ENCODE peak calls at places on chromosomes 1 and 21, in five cellular contexts. X, G, L, F and Y are unnamed samples.

GRCh38 chr1:156801409-156802121 is 15.1 kb downstream of the SH2D2A start:
- DNase-seq in L (no peak), F (no peak), G (no peak), X (no peak), Y (peak)

GRCh38 chr1:41708332-41708731 is 210.4 kb downstream of the HIVEP3 start:
- DNase-seq in G (no peak), X (no peak), F (no peak), L (no peak), Y (no peak)

GRCh38 chr1:232074265-232074664 is 447.7 kb downstream of the DISC1 start:
- DNase-seq in L (no peak), G (no peak), F (no peak), X (no peak), Y (no peak)

GRCh38 chr1:39646232-39647081 is 7.0 kb upstream of the HEYL start:
- DNase-seq in X (peak), G (no peak), F (no peak), L (no peak), Y (peak)

GRCh38 chr1:221394011-221394544 is 347.8 kb downstream of the DUSP10 start:
- DNase-seq in X (no peak), L (no peak), G (no peak), F (no peak), Y (peak)

GRCh38 chr1:202113690-202114300 is 8.9 kb upstream of the GPR37L1 start:
- DNase-seq in X (no peak), L (no peak), F (no peak), G (no peak), Y (no peak)

GRCh38 chr1:164557270-164557669 is 1.7 kb upstream of the PBX1 start:
- DNase-seq in F (no peak), X (no peak), L (no peak), G (no peak), Y (peak)

GRCh38 chr1:202802998-202803932 is 5.0 kb downstream of the KDM5B start:
- DNase-seq in X (peak), L (no peak), F (no peak), G (no peak), Y (no peak)

GRCh38 chr1:182229451-182229850 is 162.1 kb downstream of the GLUL start:
- DNase-seq in X (no peak), F (no peak), G (no peak), L (no peak), Y (no peak)

GRCh38 chr21:28943631-28944030 is 49.0 kb downstream of the LTN1 start:
- DNase-seq in L (no peak), F (no peak), G (no peak), X (no peak), Y (no peak)

GRCh38 chr1:185396126-185396525 is 79.1 kb upstream of the IVNS1ABP start:
- DNase-seq in X (no peak), F (no peak), L (no peak), G (no peak), Y (no peak)

GRCh38 chr21:46559291-46559983 is 45.4 kb downstream of the S100B start:
- DNase-seq in X (no peak), L (no peak), G (peak), F (no peak), Y (peak)

GRCh38 chr1:22567994-22568393 is 4.7 kb downstream of the EPHA8 start:
- DNase-seq in G (no peak), X (no peak), F (no peak), L (no peak), Y (no peak)

GRCh38 chr1:204445860-204446412 is 34.3 kb upstream of the PPP1R15B start:
- DNase-seq in F (no peak), G (peak), L (no peak), X (peak), Y (peak)

GRCh38 chr21:44694776-44695175 is 2.2 kb upstream of the KRTAP10-12 start:
- DNase-seq in F (no peak), L (no peak), G (no peak), X (no peak), Y (no peak)

GRCh38 chr1:25037174-25038074 is 107.3 kb upstream of the RUNX3 start:
- DNase-seq in X (peak), L (no peak), G (peak), F (peak), Y (no peak)

GRCh38 chr21:42847051-42847707 is 32.2 kb downstream of the WDR4 start:
- DNase-seq in G (no peak), X (no peak), L (no peak), F (no peak), Y (no peak)

GRCh38 chr1:91760487-91760886 is 125.5 kb downstream of the TGFBR3 start:
- DNase-seq in F (no peak), X (no peak), L (no peak), G (no peak), Y (no peak)